ENCODE peak calls at places on chromosomes 5 and 9, in nine cellular contexts. N is astrocyte of the spinal cord, P is mammary epithelial cell, L is stomach, K is PC-9, X is epithelial cell of proximal tubule, F is GM13977, H is tibial nerve, V is fibroblast of pulmonary artery. Q is an unnamed sample.

GRCh38 chr5:128084228-128085167 is 932 bp downstream of the SLC12A2 start:
- DNase-seq in N (no peak), V (peak; percentile 34), X (no peak), F (peak; percentile 52), P (peak; percentile 70), H (no peak), K (no peak), L (peak; percentile 55), Q (peak; percentile 74)

GRCh38 chr9:86703346-86703745 is 244.0 kb downstream of the GAS1 start:
- DNase-seq in F (no peak), X (no peak), K (no peak), V (peak; percentile 83), H (no peak), P (no peak), N (no peak), L (no peak), Q (no peak)

GRCh38 chr5:6583049-6583880 is 49.6 kb downstream of the NSUN2 start:
- DNase-seq in K (no peak), N (no peak), V (peak; percentile 4), X (no peak), L (peak; percentile 53), F (peak; percentile 74), H (no peak), P (no peak), Q (no peak)

GRCh38 chr5:54037205-54037604 is 273.2 kb downstream of the ARL15 start:
- DNase-seq in P (no peak), H (no peak), K (no peak), N (no peak), F (no peak), V (no peak), L (no peak), X (no peak), Q (no peak)

GRCh38 chr5:5340206-5340729 is 82.2 kb upstream of the ICE1 start:
- DNase-seq in X (peak; percentile 71), F (no peak), P (peak; percentile 88), K (peak; percentile 61), H (no peak), L (peak; percentile 28), V (peak; percentile 90), N (peak; percentile 96), Q (no peak)

GRCh38 chr5:146744358-146744757 is 134.2 kb downstream of the PPP2R2B start:
- DNase-seq in X (no peak), F (no peak), K (no peak), N (peak; percentile 70), H (no peak), L (no peak), P (peak; percentile 9), V (peak; percentile 58), Q (no peak)

GRCh38 chr5:132364319-132364718 is 5.2 kb upstream of the SLC22A5 start:
- DNase-seq in H (no peak), F (no peak), V (peak; percentile 92), K (peak; percentile 78), N (peak; percentile 46), X (peak; percentile 93), P (peak; percentile 88), L (no peak), Q (no peak)

GRCh38 chr5:88394531-88395185 is 126.0 kb upstream of the TMEM161B start:
- DNase-seq in V (no peak), L (no peak), H (no peak), N (peak; percentile 35), P (no peak), X (no peak), K (no peak), F (no peak), Q (no peak)

GRCh38 chr5:180938294-180938693 is 39.3 kb downstream of the BTNL8 start:
- DNase-seq in P (no peak), K (no peak), H (no peak), V (no peak), F (no peak), N (no peak), X (no peak), L (no peak), Q (no peak)

GRCh38 chr9:113622038-113622437 is 158.5 kb downstream of the RGS3 start:
- DNase-seq in K (no peak), N (no peak), X (no peak), F (no peak), L (no peak), P (no peak), H (no peak), V (no peak), Q (no peak)

GRCh38 chr5:83731638-83732037 is 11.0 kb upstream of the HAPLN1 start:
- DNase-seq in P (no peak), L (no peak), V (no peak), N (no peak), F (no peak), X (no peak), K (no peak), H (no peak), Q (no peak)

GRCh38 chr9:37639109-37639748 is 11.5 kb upstream of the FRMPD1 start:
- DNase-seq in F (no peak), K (no peak), H (no peak), N (peak; percentile 1), X (no peak), P (peak; percentile 12), L (no peak), V (peak; percentile 15), Q (no peak)

DNA sequence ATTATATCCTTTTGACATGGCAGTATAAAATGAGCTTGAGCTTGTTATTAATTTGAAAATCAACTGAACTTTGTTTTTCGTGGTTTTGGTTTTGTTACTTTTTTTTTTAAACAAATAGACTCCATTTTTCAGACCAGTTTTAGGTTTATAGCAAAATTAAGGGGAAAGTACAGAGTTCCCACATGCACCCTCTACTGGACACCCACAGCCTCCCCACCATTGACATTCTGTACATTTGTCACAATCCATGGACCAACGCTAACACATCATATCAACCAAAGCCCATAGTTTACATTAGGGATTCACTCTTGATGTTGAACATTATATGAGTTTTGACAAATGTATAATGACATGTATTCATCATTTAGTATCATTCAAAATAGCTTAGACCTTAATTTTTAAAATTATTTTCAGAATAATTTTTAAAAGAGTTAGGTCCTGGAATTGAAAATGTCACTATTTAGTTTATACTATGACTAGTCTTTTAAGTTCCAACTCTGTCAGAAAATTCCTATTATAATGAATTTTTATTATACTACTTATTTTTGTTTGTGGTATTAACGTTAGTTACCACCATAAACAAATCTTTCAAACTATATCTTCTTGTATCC is 35.3 kb upstream of the JMY start:
- DNase-seq in V (peak; percentile 31), X (no peak), H (no peak), N (no peak), F (peak; percentile 61), L (no peak), K (no peak), P (no peak), Q (no peak)
- TF ChIP-seq CTCF in V (peak; percentile 61), X (peak; percentile 70), H (no peak), N (peak; percentile 69), F (peak; percentile 53), L (peak; percentile 28), K (peak; percentile 47), P (peak; percentile 45), Q (peak; percentile 65)

DNA sequence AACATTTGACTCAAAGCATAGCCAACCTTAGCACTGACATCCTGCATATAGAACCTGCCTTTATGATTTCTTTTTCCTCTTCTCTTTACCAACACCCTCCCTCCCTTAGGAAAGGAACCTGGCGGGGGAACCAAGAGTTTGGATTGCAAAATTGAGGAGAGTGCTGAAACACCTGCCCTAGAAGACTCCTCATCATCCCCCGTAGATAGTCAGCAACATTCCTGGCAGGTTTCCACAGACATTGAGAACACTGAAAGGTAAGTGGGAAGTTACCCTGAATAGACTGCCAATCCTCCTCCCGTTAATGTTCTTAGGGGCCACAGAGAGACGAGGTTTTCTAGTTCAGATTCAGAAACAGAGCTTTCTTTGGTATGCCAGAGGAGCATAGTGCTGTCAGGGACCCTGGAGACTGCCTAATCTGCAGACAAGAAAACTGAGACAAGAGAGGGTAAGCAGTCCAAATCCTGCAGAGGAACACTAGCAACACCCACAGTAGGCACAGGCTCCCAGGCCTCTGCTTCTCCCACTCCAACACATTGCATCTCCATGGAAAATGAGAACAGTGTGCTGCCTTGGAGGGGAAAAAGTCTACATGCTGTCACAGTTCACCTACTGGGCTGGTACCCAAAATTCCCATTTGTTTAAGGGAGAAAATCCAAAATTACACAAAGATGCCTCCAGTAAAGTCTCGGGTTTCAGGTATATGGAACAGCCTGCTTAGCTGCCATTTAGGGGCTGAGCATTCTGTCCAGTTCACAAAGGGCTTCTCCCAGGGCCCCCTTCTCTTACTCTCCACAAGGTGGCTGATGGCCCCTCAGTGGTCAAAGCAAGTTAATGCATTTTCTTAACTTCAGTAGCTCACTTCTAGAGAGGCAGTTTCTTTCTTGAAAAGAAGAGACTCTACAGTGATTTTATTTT is 89.0 kb downstream of the RGS7BP start:
- DNase-seq in V (no peak), N (no peak), X (no peak), L (no peak), K (no peak), H (no peak), F (no peak), P (no peak), Q (no peak)
- TF ChIP-seq CTCF in V (peak; percentile 31), N (peak; percentile 27), X (peak; percentile 60), L (no peak), K (peak; percentile 20), H (no peak), F (no peak), P (no peak), Q (peak; percentile 73)

GRCh38 chr9:124313940-124314339 is 56.2 kb downstream of the NEK6 start:
- DNase-seq in X (no peak), L (no peak), H (no peak), P (no peak), V (no peak), F (no peak), K (no peak), N (no peak), Q (no peak)

GRCh38 chr9:124320062-124320973 is 62.6 kb downstream of the NEK6 start:
- DNase-seq in K (peak; percentile 41), P (peak; percentile 30), H (peak; percentile 61), N (peak; percentile 40), V (peak; percentile 71), X (no peak), F (peak; percentile 71), L (peak; percentile 72), Q (no peak)

GRCh38 chr9:124312290-124313265 is 54.8 kb downstream of the NEK6 start:
- DNase-seq in X (no peak), F (no peak), P (no peak), H (no peak), L (no peak), V (no peak), N (no peak), K (no peak), Q (no peak)

GRCh38 chr9:124311283-124311682 is 53.5 kb downstream of the NEK6 start:
- DNase-seq in V (no peak), N (no peak), X (no peak), P (no peak), F (no peak), L (no peak), K (no peak), H (no peak), Q (no peak)

DNA sequence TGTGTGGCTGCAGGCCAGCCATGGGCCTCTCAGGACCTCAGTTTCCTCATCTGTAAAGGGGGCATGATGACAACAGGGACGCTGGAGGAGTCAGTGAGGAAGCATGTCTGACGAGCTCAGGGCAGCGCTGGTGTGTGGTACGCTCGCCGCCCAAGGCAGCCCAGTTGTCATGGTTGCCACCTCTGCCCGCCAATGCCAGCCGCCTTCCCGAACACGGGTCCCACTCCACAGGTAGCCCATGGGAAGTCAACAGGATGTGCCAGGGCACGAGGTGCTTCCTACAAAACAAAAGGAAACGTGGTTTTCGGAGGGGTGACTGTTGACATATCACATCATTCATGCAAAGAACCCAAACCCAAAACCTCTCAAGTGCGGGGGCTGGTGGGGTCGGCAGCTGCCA is 58.1 kb downstream of the NEK6 start:
- DNase-seq in H (no peak), N (no peak), P (no peak), K (no peak), L (no peak), F (no peak), X (no peak), V (no peak), Q (no peak)
- TF ChIP-seq CTCF in H (no peak), N (no peak), P (no peak), K (no peak), L (no peak), F (no peak), X (no peak), V (no peak), Q (no peak)

GRCh38 chr5:125673359-125673950 is 749.8 kb upstream of the GRAMD2B start:
- DNase-seq in P (no peak), H (no peak), F (no peak), K (no peak), V (no peak), X (no peak), N (no peak), L (no peak), Q (no peak)
- TF ChIP-seq CTCF in P (no peak), H (no peak), F (no peak), K (no peak), V (no peak), X (peak; percentile 22), N (no peak), L (no peak), Q (peak; percentile 58)

Q was measured in type B pancreatic cell.